ENCODE peak calls at places on chromosome 2, in five cellular contexts. One of them, this sample, is unnamed.

GRCh38 chr2:216665717-216666116 is 29.6 kb downstream of the IGFBP5 start:
- DNase-seq in HTR-8/SVneo: no peak
- DNase-seq in activated CD8-positive, alpha-beta memory T cell treated with anti-CD3 and anti-CD28 coated beads, Interleukin-2, amount 10 ng/mL, durations not matched to agents 7 days and 5 days: no peak
- DNase-seq in H54: no peak
- DNase-seq in stimulated activated CD4-positive, alpha-beta T cell treated with anti-CD3 and anti-CD28 coated beads, Interleukin-4, amount 100 ng/mL, for 1 hour: no peak
- DNase-seq in this sample: no peak

GRCh38 chr2:84838434-84839145 is 42.3 kb downstream of the TRABD2A start:
- DNase-seq in activated CD8-positive, alpha-beta memory T cell treated with anti-CD3 and anti-CD28 coated beads, Interleukin-2, amount 10 ng/mL, durations not matched to agents 7 days and 5 days: no peak
- DNase-seq in H54: no peak
- DNase-seq in HTR-8/SVneo: no peak
- DNase-seq in stimulated activated CD4-positive, alpha-beta T cell treated with anti-CD3 and anti-CD28 coated beads, Interleukin-4, amount 100 ng/mL, for 1 hour: no peak
- DNase-seq in this sample: no peak

GRCh38 chr2:100013892-100014677 is 128.3 kb downstream of the AFF3 start:
- DNase-seq in HTR-8/SVneo: peak; percentile 75
- DNase-seq in stimulated activated CD4-positive, alpha-beta T cell treated with anti-CD3 and anti-CD28 coated beads, Interleukin-4, amount 100 ng/mL, for 1 hour: no peak
- DNase-seq in activated CD8-positive, alpha-beta memory T cell treated with anti-CD3 and anti-CD28 coated beads, Interleukin-2, amount 10 ng/mL, durations not matched to agents 7 days and 5 days: no peak
- DNase-seq in H54: peak; percentile 78
- DNase-seq in this sample: peak; percentile 49

GRCh38 chr2:159906315-159906714 is 108.3 kb upstream of the CD302 start:
- DNase-seq in activated CD8-positive, alpha-beta memory T cell treated with anti-CD3 and anti-CD28 coated beads, Interleukin-2, amount 10 ng/mL, durations not matched to agents 7 days and 5 days: no peak
- DNase-seq in stimulated activated CD4-positive, alpha-beta T cell treated with anti-CD3 and anti-CD28 coated beads, Interleukin-4, amount 100 ng/mL, for 1 hour: no peak
- DNase-seq in H54: no peak
- DNase-seq in HTR-8/SVneo: no peak
- DNase-seq in this sample: no peak

GRCh38 chr2:147623328-147623727 is 221.5 kb upstream of the ACVR2A start:
- DNase-seq in activated CD8-positive, alpha-beta memory T cell treated with anti-CD3 and anti-CD28 coated beads, Interleukin-2, amount 10 ng/mL, durations not matched to agents 7 days and 5 days: no peak
- DNase-seq in H54: no peak
- DNase-seq in HTR-8/SVneo: no peak
- DNase-seq in stimulated activated CD4-positive, alpha-beta T cell treated with anti-CD3 and anti-CD28 coated beads, Interleukin-4, amount 100 ng/mL, for 1 hour: no peak
- DNase-seq in this sample: no peak

GRCh38 chr2:10239561-10239967 is 63.1 kb upstream of the HPCAL1 start:
- DNase-seq in activated CD8-positive, alpha-beta memory T cell treated with anti-CD3 and anti-CD28 coated beads, Interleukin-2, amount 10 ng/mL, durations not matched to agents 7 days and 5 days: no peak
- DNase-seq in stimulated activated CD4-positive, alpha-beta T cell treated with anti-CD3 and anti-CD28 coated beads, Interleukin-4, amount 100 ng/mL, for 1 hour: no peak
- DNase-seq in HTR-8/SVneo: no peak
- DNase-seq in H54: no peak
- DNase-seq in this sample: no peak

GRCh38 chr2:46540496-46541342 is 61.4 kb downstream of the TMEM247 start:
- DNase-seq in stimulated activated CD4-positive, alpha-beta T cell treated with anti-CD3 and anti-CD28 coated beads, Interleukin-4, amount 100 ng/mL, for 1 hour: no peak
- DNase-seq in HTR-8/SVneo: peak; percentile 34
- DNase-seq in H54: peak; percentile 47
- DNase-seq in activated CD8-positive, alpha-beta memory T cell treated with anti-CD3 and anti-CD28 coated beads, Interleukin-2, amount 10 ng/mL, durations not matched to agents 7 days and 5 days: no peak
- DNase-seq in this sample: no peak

GRCh38 chr2:240985881-240986786 is 12.3 kb upstream of the SNED1 start:
- DNase-seq in H54: no peak
- DNase-seq in HTR-8/SVneo: no peak
- DNase-seq in stimulated activated CD4-positive, alpha-beta T cell treated with anti-CD3 and anti-CD28 coated beads, Interleukin-4, amount 100 ng/mL, for 1 hour: no peak
- DNase-seq in activated CD8-positive, alpha-beta memory T cell treated with anti-CD3 and anti-CD28 coated beads, Interleukin-2, amount 10 ng/mL, durations not matched to agents 7 days and 5 days: no peak
- DNase-seq in this sample: no peak

GRCh38 chr2:111632661-111633060 is 251.3 kb downstream of the ANAPC1 start:
- DNase-seq in stimulated activated CD4-positive, alpha-beta T cell treated with anti-CD3 and anti-CD28 coated beads, Interleukin-4, amount 100 ng/mL, for 1 hour: no peak
- DNase-seq in activated CD8-positive, alpha-beta memory T cell treated with anti-CD3 and anti-CD28 coated beads, Interleukin-2, amount 10 ng/mL, durations not matched to agents 7 days and 5 days: peak; percentile 67
- DNase-seq in HTR-8/SVneo: no peak
- DNase-seq in H54: no peak
- DNase-seq in this sample: no peak

GRCh38 chr2:162750033-162750432 is 88.5 kb downstream of the KCNH7 start:
- DNase-seq in H54: no peak
- DNase-seq in stimulated activated CD4-positive, alpha-beta T cell treated with anti-CD3 and anti-CD28 coated beads, Interleukin-4, amount 100 ng/mL, for 1 hour: no peak
- DNase-seq in activated CD8-positive, alpha-beta memory T cell treated with anti-CD3 and anti-CD28 coated beads, Interleukin-2, amount 10 ng/mL, durations not matched to agents 7 days and 5 days: no peak
- DNase-seq in HTR-8/SVneo: no peak
- DNase-seq in this sample: no peak

GRCh38 chr2:219369447-219369861 is 18.3 kb downstream of the DNPEP start:
- DNase-seq in HTR-8/SVneo: no peak
- DNase-seq in activated CD8-positive, alpha-beta memory T cell treated with anti-CD3 and anti-CD28 coated beads, Interleukin-2, amount 10 ng/mL, durations not matched to agents 7 days and 5 days: no peak
- DNase-seq in stimulated activated CD4-positive, alpha-beta T cell treated with anti-CD3 and anti-CD28 coated beads, Interleukin-4, amount 100 ng/mL, for 1 hour: no peak
- DNase-seq in H54: no peak
- DNase-seq in this sample: peak; percentile 33

GRCh38 chr2:170974304-170974993 is 45.4 kb downstream of the GORASP2 start:
- DNase-seq in stimulated activated CD4-positive, alpha-beta T cell treated with anti-CD3 and anti-CD28 coated beads, Interleukin-4, amount 100 ng/mL, for 1 hour: no peak
- DNase-seq in HTR-8/SVneo: no peak
- DNase-seq in H54: peak; percentile 23
- DNase-seq in activated CD8-positive, alpha-beta memory T cell treated with anti-CD3 and anti-CD28 coated beads, Interleukin-2, amount 10 ng/mL, durations not matched to agents 7 days and 5 days: no peak
- DNase-seq in this sample: no peak

GRCh38 chr2:147806846-147807245 is 38.0 kb upstream of the ACVR2A start:
- DNase-seq in activated CD8-positive, alpha-beta memory T cell treated with anti-CD3 and anti-CD28 coated beads, Interleukin-2, amount 10 ng/mL, durations not matched to agents 7 days and 5 days: no peak
- DNase-seq in H54: no peak
- DNase-seq in stimulated activated CD4-positive, alpha-beta T cell treated with anti-CD3 and anti-CD28 coated beads, Interleukin-4, amount 100 ng/mL, for 1 hour: no peak
- DNase-seq in HTR-8/SVneo: no peak
- DNase-seq in this sample: no peak

GRCh38 chr2:33552758-33553461 is 46.2 kb downstream of the FAM98A start:
- DNase-seq in stimulated activated CD4-positive, alpha-beta T cell treated with anti-CD3 and anti-CD28 coated beads, Interleukin-4, amount 100 ng/mL, for 1 hour: no peak
- DNase-seq in activated CD8-positive, alpha-beta memory T cell treated with anti-CD3 and anti-CD28 coated beads, Interleukin-2, amount 10 ng/mL, durations not matched to agents 7 days and 5 days: no peak
- DNase-seq in HTR-8/SVneo: no peak
- DNase-seq in H54: no peak
- DNase-seq in this sample: no peak

GRCh38 chr2:654896-655295 is 22.3 kb downstream of the TMEM18 start:
- DNase-seq in HTR-8/SVneo: no peak
- DNase-seq in stimulated activated CD4-positive, alpha-beta T cell treated with anti-CD3 and anti-CD28 coated beads, Interleukin-4, amount 100 ng/mL, for 1 hour: no peak
- DNase-seq in H54: no peak
- DNase-seq in activated CD8-positive, alpha-beta memory T cell treated with anti-CD3 and anti-CD28 coated beads, Interleukin-2, amount 10 ng/mL, durations not matched to agents 7 days and 5 days: peak; percentile 19
- DNase-seq in this sample: peak; percentile 16

GRCh38 chr2:24945907-24946306 is 25.8 kb downstream of the DNAJC27 start:
- DNase-seq in HTR-8/SVneo: no peak
- DNase-seq in H54: no peak
- DNase-seq in stimulated activated CD4-positive, alpha-beta T cell treated with anti-CD3 and anti-CD28 coated beads, Interleukin-4, amount 100 ng/mL, for 1 hour: no peak
- DNase-seq in activated CD8-positive, alpha-beta memory T cell treated with anti-CD3 and anti-CD28 coated beads, Interleukin-2, amount 10 ng/mL, durations not matched to agents 7 days and 5 days: no peak
- DNase-seq in this sample: no peak

GRCh38 chr2:226483143-226483542 is 316.5 kb downstream of the IRS1 start:
- DNase-seq in H54: no peak
- DNase-seq in HTR-8/SVneo: no peak
- DNase-seq in activated CD8-positive, alpha-beta memory T cell treated with anti-CD3 and anti-CD28 coated beads, Interleukin-2, amount 10 ng/mL, durations not matched to agents 7 days and 5 days: no peak
- DNase-seq in stimulated activated CD4-positive, alpha-beta T cell treated with anti-CD3 and anti-CD28 coated beads, Interleukin-4, amount 100 ng/mL, for 1 hour: no peak
- DNase-seq in this sample: peak; percentile 47

GRCh38 chr2:102433973-102434654 is 11.2 kb downstream of the IL18RAP start:
- DNase-seq in HTR-8/SVneo: no peak
- DNase-seq in stimulated activated CD4-positive, alpha-beta T cell treated with anti-CD3 and anti-CD28 coated beads, Interleukin-4, amount 100 ng/mL, for 1 hour: no peak
- DNase-seq in activated CD8-positive, alpha-beta memory T cell treated with anti-CD3 and anti-CD28 coated beads, Interleukin-2, amount 10 ng/mL, durations not matched to agents 7 days and 5 days: no peak
- DNase-seq in H54: no peak
- DNase-seq in this sample: no peak

GRCh38 chr2:6782523-6783061 is 83.1 kb downstream of the CMPK2 start:
- DNase-seq in HTR-8/SVneo: no peak
- DNase-seq in activated CD8-positive, alpha-beta memory T cell treated with anti-CD3 and anti-CD28 coated beads, Interleukin-2, amount 10 ng/mL, durations not matched to agents 7 days and 5 days: no peak
- DNase-seq in stimulated activated CD4-positive, alpha-beta T cell treated with anti-CD3 and anti-CD28 coated beads, Interleukin-4, amount 100 ng/mL, for 1 hour: no peak
- DNase-seq in H54: no peak
- DNase-seq in this sample: no peak

GRCh38 chr2:189297446-189297845 is 117.9 kb upstream of the COL5A2 start:
- DNase-seq in activated CD8-positive, alpha-beta memory T cell treated with anti-CD3 and anti-CD28 coated beads, Interleukin-2, amount 10 ng/mL, durations not matched to agents 7 days and 5 days: no peak
- DNase-seq in stimulated activated CD4-positive, alpha-beta T cell treated with anti-CD3 and anti-CD28 coated beads, Interleukin-4, amount 100 ng/mL, for 1 hour: no peak
- DNase-seq in H54: no peak
- DNase-seq in HTR-8/SVneo: no peak
- DNase-seq in this sample: no peak

GRCh38 chr2:217523246-217523645 is 479.5 kb downstream of the TNS1 start:
- DNase-seq in activated CD8-positive, alpha-beta memory T cell treated with anti-CD3 and anti-CD28 coated beads, Interleukin-2, amount 10 ng/mL, durations not matched to agents 7 days and 5 days: no peak
- DNase-seq in stimulated activated CD4-positive, alpha-beta T cell treated with anti-CD3 and anti-CD28 coated beads, Interleukin-4, amount 100 ng/mL, for 1 hour: no peak
- DNase-seq in H54: no peak
- DNase-seq in HTR-8/SVneo: no peak
- DNase-seq in this sample: no peak

GRCh38 chr2:45833301-45833967 is 182.0 kb downstream of the PRKCE start:
- DNase-seq in H54: no peak
- DNase-seq in stimulated activated CD4-positive, alpha-beta T cell treated with anti-CD3 and anti-CD28 coated beads, Interleukin-4, amount 100 ng/mL, for 1 hour: no peak
- DNase-seq in HTR-8/SVneo: no peak
- DNase-seq in activated CD8-positive, alpha-beta memory T cell treated with anti-CD3 and anti-CD28 coated beads, Interleukin-2, amount 10 ng/mL, durations not matched to agents 7 days and 5 days: no peak
- DNase-seq in this sample: no peak

GRCh38 chr2:159172403-159172802 is 114.1 kb downstream of the WDSUB1 start:
- DNase-seq in HTR-8/SVneo: no peak
- DNase-seq in stimulated activated CD4-positive, alpha-beta T cell treated with anti-CD3 and anti-CD28 coated beads, Interleukin-4, amount 100 ng/mL, for 1 hour: no peak
- DNase-seq in H54: no peak
- DNase-seq in activated CD8-positive, alpha-beta memory T cell treated with anti-CD3 and anti-CD28 coated beads, Interleukin-2, amount 10 ng/mL, durations not matched to agents 7 days and 5 days: no peak
- DNase-seq in this sample: no peak

GRCh38 chr2:6518361-6518760 is 347.3 kb downstream of the CMPK2 start:
- DNase-seq in activated CD8-positive, alpha-beta memory T cell treated with anti-CD3 and anti-CD28 coated beads, Interleukin-2, amount 10 ng/mL, durations not matched to agents 7 days and 5 days: no peak
- DNase-seq in HTR-8/SVneo: no peak
- DNase-seq in stimulated activated CD4-positive, alpha-beta T cell treated with anti-CD3 and anti-CD28 coated beads, Interleukin-4, amount 100 ng/mL, for 1 hour: no peak
- DNase-seq in H54: no peak
- DNase-seq in this sample: no peak

GRCh38 chr2:128642316-128642715 is 323.6 kb upstream of the HS6ST1 start:
- DNase-seq in activated CD8-positive, alpha-beta memory T cell treated with anti-CD3 and anti-CD28 coated beads, Interleukin-2, amount 10 ng/mL, durations not matched to agents 7 days and 5 days: peak; percentile 31
- DNase-seq in HTR-8/SVneo: no peak
- DNase-seq in stimulated activated CD4-positive, alpha-beta T cell treated with anti-CD3 and anti-CD28 coated beads, Interleukin-4, amount 100 ng/mL, for 1 hour: no peak
- DNase-seq in H54: no peak
- DNase-seq in this sample: no peak

GRCh38 chr2:142870516-142870915 is 6.9 kb upstream of the KYNU start:
- DNase-seq in activated CD8-positive, alpha-beta memory T cell treated with anti-CD3 and anti-CD28 coated beads, Interleukin-2, amount 10 ng/mL, durations not matched to agents 7 days and 5 days: no peak
- DNase-seq in HTR-8/SVneo: no peak
- DNase-seq in H54: no peak
- DNase-seq in stimulated activated CD4-positive, alpha-beta T cell treated with anti-CD3 and anti-CD28 coated beads, Interleukin-4, amount 100 ng/mL, for 1 hour: no peak
- DNase-seq in this sample: no peak

GRCh38 chr2:219178377-219179175 is 501 bp downstream of the RETREG2 start:
- DNase-seq in H54: peak; percentile 22
- DNase-seq in stimulated activated CD4-positive, alpha-beta T cell treated with anti-CD3 and anti-CD28 coated beads, Interleukin-4, amount 100 ng/mL, for 1 hour: peak; percentile 42
- DNase-seq in HTR-8/SVneo: no peak
- DNase-seq in activated CD8-positive, alpha-beta memory T cell treated with anti-CD3 and anti-CD28 coated beads, Interleukin-2, amount 10 ng/mL, durations not matched to agents 7 days and 5 days: peak; percentile 63
- DNase-seq in this sample: peak; percentile 60

GRCh38 chr2:197576631-197577030 is 60.8 kb downstream of the MOB4 start:
- DNase-seq in stimulated activated CD4-positive, alpha-beta T cell treated with anti-CD3 and anti-CD28 coated beads, Interleukin-4, amount 100 ng/mL, for 1 hour: no peak
- DNase-seq in H54: no peak
- DNase-seq in activated CD8-positive, alpha-beta memory T cell treated with anti-CD3 and anti-CD28 coated beads, Interleukin-2, amount 10 ng/mL, durations not matched to agents 7 days and 5 days: no peak
- DNase-seq in HTR-8/SVneo: no peak
- DNase-seq in this sample: no peak

GRCh38 chr2:37283207-37283606 is 41.4 kb downstream of the PRKD3 start:
- DNase-seq in stimulated activated CD4-positive, alpha-beta T cell treated with anti-CD3 and anti-CD28 coated beads, Interleukin-4, amount 100 ng/mL, for 1 hour: no peak
- DNase-seq in activated CD8-positive, alpha-beta memory T cell treated with anti-CD3 and anti-CD28 coated beads, Interleukin-2, amount 10 ng/mL, durations not matched to agents 7 days and 5 days: no peak
- DNase-seq in H54: peak; percentile 27
- DNase-seq in HTR-8/SVneo: peak; percentile 23
- DNase-seq in this sample: no peak

GRCh38 chr2:127083819-127084503 is 23.0 kb downstream of the BIN1 start:
- DNase-seq in stimulated activated CD4-positive, alpha-beta T cell treated with anti-CD3 and anti-CD28 coated beads, Interleukin-4, amount 100 ng/mL, for 1 hour: no peak
- DNase-seq in HTR-8/SVneo: no peak
- DNase-seq in activated CD8-positive, alpha-beta memory T cell treated with anti-CD3 and anti-CD28 coated beads, Interleukin-2, amount 10 ng/mL, durations not matched to agents 7 days and 5 days: no peak
- DNase-seq in H54: peak; percentile 86
- DNase-seq in this sample: peak; percentile 82

GRCh38 chr2:170214309-170214902 is 36.5 kb downstream of the MYO3B start:
- DNase-seq in H54: no peak
- DNase-seq in stimulated activated CD4-positive, alpha-beta T cell treated with anti-CD3 and anti-CD28 coated beads, Interleukin-4, amount 100 ng/mL, for 1 hour: no peak
- DNase-seq in HTR-8/SVneo: no peak
- DNase-seq in activated CD8-positive, alpha-beta memory T cell treated with anti-CD3 and anti-CD28 coated beads, Interleukin-2, amount 10 ng/mL, durations not matched to agents 7 days and 5 days: no peak
- DNase-seq in this sample: no peak

GRCh38 chr2:9897796-9898195 is 53.7 kb upstream of the GRHL1 start:
- DNase-seq in stimulated activated CD4-positive, alpha-beta T cell treated with anti-CD3 and anti-CD28 coated beads, Interleukin-4, amount 100 ng/mL, for 1 hour: no peak
- DNase-seq in H54: no peak
- DNase-seq in HTR-8/SVneo: no peak
- DNase-seq in activated CD8-positive, alpha-beta memory T cell treated with anti-CD3 and anti-CD28 coated beads, Interleukin-2, amount 10 ng/mL, durations not matched to agents 7 days and 5 days: no peak
- DNase-seq in this sample: no peak

GRCh38 chr2:180542510-180542909 is 437.9 kb upstream of the UBE2E3 start:
- DNase-seq in stimulated activated CD4-positive, alpha-beta T cell treated with anti-CD3 and anti-CD28 coated beads, Interleukin-4, amount 100 ng/mL, for 1 hour: no peak
- DNase-seq in activated CD8-positive, alpha-beta memory T cell treated with anti-CD3 and anti-CD28 coated beads, Interleukin-2, amount 10 ng/mL, durations not matched to agents 7 days and 5 days: no peak
- DNase-seq in HTR-8/SVneo: no peak
- DNase-seq in H54: no peak
- DNase-seq in this sample: no peak

GRCh38 chr2:152448621-152449020 is 113.6 kb downstream of the FMNL2 start:
- DNase-seq in HTR-8/SVneo: no peak
- DNase-seq in activated CD8-positive, alpha-beta memory T cell treated with anti-CD3 and anti-CD28 coated beads, Interleukin-2, amount 10 ng/mL, durations not matched to agents 7 days and 5 days: no peak
- DNase-seq in stimulated activated CD4-positive, alpha-beta T cell treated with anti-CD3 and anti-CD28 coated beads, Interleukin-4, amount 100 ng/mL, for 1 hour: no peak
- DNase-seq in H54: no peak
- DNase-seq in this sample: no peak

GRCh38 chr2:128473175-128474013 is 154.7 kb upstream of the HS6ST1 start:
- DNase-seq in stimulated activated CD4-positive, alpha-beta T cell treated with anti-CD3 and anti-CD28 coated beads, Interleukin-4, amount 100 ng/mL, for 1 hour: peak; percentile 10
- DNase-seq in H54: no peak
- DNase-seq in activated CD8-positive, alpha-beta memory T cell treated with anti-CD3 and anti-CD28 coated beads, Interleukin-2, amount 10 ng/mL, durations not matched to agents 7 days and 5 days: peak; percentile 68
- DNase-seq in HTR-8/SVneo: no peak
- DNase-seq in this sample: no peak

GRCh38 chr2:152600698-152601097 is 116.6 kb downstream of the PRPF40A start:
- DNase-seq in activated CD8-positive, alpha-beta memory T cell treated with anti-CD3 and anti-CD28 coated beads, Interleukin-2, amount 10 ng/mL, durations not matched to agents 7 days and 5 days: no peak
- DNase-seq in stimulated activated CD4-positive, alpha-beta T cell treated with anti-CD3 and anti-CD28 coated beads, Interleukin-4, amount 100 ng/mL, for 1 hour: no peak
- DNase-seq in HTR-8/SVneo: peak; percentile 46
- DNase-seq in H54: no peak
- DNase-seq in this sample: no peak

GRCh38 chr2:222355860-222356259 is 57.1 kb upstream of the PAX3 start:
- DNase-seq in activated CD8-positive, alpha-beta memory T cell treated with anti-CD3 and anti-CD28 coated beads, Interleukin-2, amount 10 ng/mL, durations not matched to agents 7 days and 5 days: no peak
- DNase-seq in HTR-8/SVneo: no peak
- DNase-seq in stimulated activated CD4-positive, alpha-beta T cell treated with anti-CD3 and anti-CD28 coated beads, Interleukin-4, amount 100 ng/mL, for 1 hour: no peak
- DNase-seq in H54: no peak
- DNase-seq in this sample: no peak

GRCh38 chr2:205361272-205361671 is 321.0 kb upstream of the NRP2 start:
- DNase-seq in activated CD8-positive, alpha-beta memory T cell treated with anti-CD3 and anti-CD28 coated beads, Interleukin-2, amount 10 ng/mL, durations not matched to agents 7 days and 5 days: no peak
- DNase-seq in HTR-8/SVneo: no peak
- DNase-seq in H54: no peak
- DNase-seq in stimulated activated CD4-positive, alpha-beta T cell treated with anti-CD3 and anti-CD28 coated beads, Interleukin-4, amount 100 ng/mL, for 1 hour: no peak
- DNase-seq in this sample: no peak

GRCh38 chr2:160062283-160063005 is at the start of gene PLA2R1:
- DNase-seq in stimulated activated CD4-positive, alpha-beta T cell treated with anti-CD3 and anti-CD28 coated beads, Interleukin-4, amount 100 ng/mL, for 1 hour: no peak
- DNase-seq in activated CD8-positive, alpha-beta memory T cell treated with anti-CD3 and anti-CD28 coated beads, Interleukin-2, amount 10 ng/mL, durations not matched to agents 7 days and 5 days: no peak
- DNase-seq in H54: peak; percentile 23
- DNase-seq in HTR-8/SVneo: peak; percentile 32
- DNase-seq in this sample: peak; percentile 66

This sample was measured in SJSA1.